ENCODE peak calls at places on chromosomes 12 and 14, in four cellular contexts. B is activated CD4-positive, alpha-beta T cell treated with anti-CD3 and anti-CD28 coated beads, Interleukin-2, amount 50 U/mL, for 48 hours; S is Caco-2; W is ACHN. T is an unnamed sample.
A peak's percentile ranks its signal among the peaks of the same experiment; 100 is the strongest.

GRCh38 chr12:53201170-53201541 is 5.9 kb downstream of the ITGB7 start:
- DNase-seq in B (no peak), S (no peak), W (peak; percentile 43), T (no peak)

GRCh38 chr14:101233391-101233790 is 327.9 kb upstream of the DIO3 start:
- DNase-seq in W (no peak), B (no peak), S (no peak), T (no peak)

GRCh38 chr14:74888164-74889158 is 6.7 kb downstream of the DLST start:
- DNase-seq in S (peak; percentile 61), B (no peak), W (no peak), T (no peak)

GRCh38 chr12:128190614-128191013 is 76.4 kb upstream of the TMEM132C start:
- DNase-seq in S (no peak), B (no peak), W (peak; percentile 68), T (no peak)

GRCh38 chr12:124312601-124313000 is 17.7 kb downstream of the RFLNA start:
- DNase-seq in W (no peak), S (no peak), B (no peak), T (no peak)

GRCh38 chr12:1591029-1591428 is 3.4 kb downstream of the FBXL14 start:
- DNase-seq in S (no peak), W (peak; percentile 52), B (no peak), T (no peak)

GRCh38 chr12:99453831-99454538 is 193.6 kb upstream of the GARIN6 start:
- DNase-seq in B (no peak), W (peak; percentile 50), S (no peak), T (no peak)

GRCh38 chr12:79547735-79548347 is 142.9 kb downstream of the PAWR start:
- DNase-seq in W (peak; percentile 88), B (peak; percentile 15), S (peak; percentile 69), T (peak; percentile 62)

GRCh38 chr12:43869184-43869583 is 33.3 kb downstream of the TMEM117 start:
- DNase-seq in B (no peak), S (no peak), W (no peak), T (no peak)

GRCh38 chr14:68884031-68885030 is 91.5 kb upstream of the ZFP36L1 start:
- DNase-seq in S (no peak), B (no peak), W (peak; percentile 62), T (no peak)

GRCh38 chr12:6554168-6554989 is 1.5 kb downstream of the IFFO1 start:
- DNase-seq in B (peak; percentile 84), W (peak; percentile 78), S (peak; percentile 91), T (peak; percentile 87)

GRCh38 chr14:105589161-105589925 is 63.0 kb downstream of the TMEM121 start:
- DNase-seq in W (no peak), B (no peak), S (no peak), T (no peak)

GRCh38 chr14:64654931-64655330 is 49.3 kb upstream of the PLEKHG3 start:
- DNase-seq in B (no peak), W (no peak), S (no peak), T (no peak)

GRCh38 chr14:39158222-39158858 is 11.8 kb downstream of the TRAPPC6B start:
- DNase-seq in S (no peak), B (no peak), W (no peak), T (no peak)

GRCh38 chr14:21902561-21903199 is 229.1 kb upstream of the OR4E1 start:
- DNase-seq in W (peak; percentile 29), S (no peak), B (peak; percentile 43), T (no peak)

GRCh38 chr12:91877461-91878230 is 268.0 kb downstream of the BTG1 start:
- DNase-seq in W (no peak), B (peak; percentile 13), S (no peak), T (no peak)

GRCh38 chr12:87812030-87812429 is 217.2 kb downstream of the C12orf50 start:
- DNase-seq in B (no peak), S (no peak), W (no peak), T (no peak)

GRCh38 chr14:76376878-76377523 is 1.1 kb downstream of the ESRRB start:
- DNase-seq in B (no peak), W (no peak), S (no peak), T (no peak)

GRCh38 chr12:113359133-113359938 is 949 bp downstream of the PLBD2 start:
- DNase-seq in B (no peak), S (no peak), W (no peak), T (no peak)

GRCh38 chr14:96622926-96623325 is 120.7 kb downstream of the PAPOLA start:
- DNase-seq in W (no peak), B (no peak), S (no peak), T (no peak)

GRCh38 chr14:87133073-87133815 is 859.7 kb downstream of the GALC start:
- DNase-seq in W (peak; percentile 45), B (no peak), S (peak; percentile 3), T (peak; percentile 2)

GRCh38 chr12:20004951-20005350 is 363.4 kb upstream of the PDE3A start:
- DNase-seq in S (no peak), W (no peak), B (no peak), T (no peak)

GRCh38 chr12:101789171-101789570 is 41.6 kb downstream of the GNPTAB start:
- DNase-seq in W (no peak), S (no peak), B (no peak), T (no peak)

GRCh38 chr14:22465201-22465835 is 123.7 kb downstream of the DAD1 start:
- DNase-seq in W (no peak), S (no peak), B (no peak), T (no peak)

GRCh38 chr14:104753528-104754212 is 723 bp downstream of the SIVA1 start:
- DNase-seq in B (peak; percentile 15), S (no peak), W (no peak), T (no peak)

GRCh38 chr14:65072937-65073336 is 29.4 kb downstream of the MAX start:
- DNase-seq in S (no peak), W (no peak), B (no peak), T (no peak)

T was measured in A673.